ENCODE peak calls at places on chromosomes 11 and 22, in eight cellular contexts. G is GM03348, J is nephron progenitor cell, M is NCI-H460, H is upper lobe of right lung, K is activated gamma-delta T cell, W is EL, A is cardiac muscle cell. I is an unnamed sample.
A peak's percentile ranks its signal among the peaks of the same experiment; 100 is the strongest.

GRCh38 chr11:62337682-62338181 is 484 bp downstream of the ASRGL1 start:
- DNase-seq in M (no peak), A (peak; percentile 9), K (no peak), J (peak; percentile 41), G (peak; percentile 14), H (peak; percentile 69), W (peak; percentile 22), I (peak; percentile 9)

GRCh38 chr11:118645066-118645715 is 34.3 kb downstream of the TREH start:
- DNase-seq in W (no peak), K (no peak), A (no peak), G (no peak), J (no peak), M (no peak), H (no peak), I (no peak)

GRCh38 chr22:47322854-47323253 is 560.4 kb downstream of the TBC1D22A start:
- DNase-seq in K (no peak), G (no peak), J (no peak), A (no peak), W (no peak), H (no peak), M (no peak), I (no peak)

GRCh38 chr11:129695543-129696308 is 119.9 kb upstream of the TMEM45B start:
- DNase-seq in J (peak; percentile 87), H (peak; percentile 83), M (peak; percentile 8), W (peak; percentile 25), A (peak; percentile 38), K (peak; percentile 14), G (peak; percentile 61), I (peak; percentile 25)

GRCh38 chr11:34302046-34302921 is 55.5 kb downstream of the ABTB2 start:
- DNase-seq in W (peak; percentile 98), M (no peak), J (no peak), A (peak; percentile 89), K (no peak), G (peak; percentile 81), H (no peak), I (no peak)

GRCh38 chr22:32378703-32379272 is 21.1 kb downstream of the RFPL3 start:
- DNase-seq in G (peak; percentile 30), M (peak; percentile 45), J (peak; percentile 62), W (peak; percentile 47), K (no peak), A (peak; percentile 36), H (no peak), I (no peak)

GRCh38 chr11:34599406-34599901 is 21.4 kb upstream of the EHF start:
- DNase-seq in G (peak; percentile 83), W (peak; percentile 96), A (peak; percentile 72), M (no peak), H (no peak), J (no peak), K (no peak), I (no peak)

GRCh38 chr11:75031224-75031753 is 42.6 kb downstream of the NEU3 start:
- DNase-seq in A (peak; percentile 86), M (no peak), H (no peak), K (no peak), W (peak; percentile 89), G (peak; percentile 76), J (no peak), I (no peak)

GRCh38 chr11:109350091-109350490 is 71.9 kb upstream of the C11orf87 start:
- DNase-seq in K (no peak), H (no peak), W (no peak), J (no peak), M (no peak), A (no peak), G (no peak), I (no peak)

GRCh38 chr11:47672283-47672730 is 29.9 kb upstream of the MTCH2 start:
- DNase-seq in G (no peak), J (no peak), M (no peak), A (no peak), H (peak; percentile 0), K (no peak), W (peak; percentile 26), I (no peak)

GRCh38 chr11:90341986-90342385 is 119.1 kb upstream of the CHORDC1 start:
- DNase-seq in M (no peak), H (no peak), G (no peak), K (no peak), W (no peak), J (no peak), A (no peak), I (no peak)